ENCODE peak calls at places on chromosomes 7 and 10, in six cellular contexts. A is IMR-90, V is testis, S is aorta, L is HCT116, O is body of pancreas. K is an unnamed sample.

GRCh38 chr7:36109013-36109627 is 43.9 kb upstream of the EEPD1 start:
- DNase-seq in A (no peak), S (no peak), V (no peak), O (no peak), L (no peak), K (no peak)

GRCh38 chr10:105952153-105952552 is 1212.4 kb downstream of the SORCS1 start:
- DNase-seq in O (peak; percentile 38), L (no peak), V (no peak), S (no peak), A (peak; percentile 27), K (no peak)

GRCh38 chr7:30084195-30084594 is 50.6 kb upstream of the MTURN start:
- DNase-seq in S (no peak), O (no peak), V (no peak), L (no peak), A (no peak), K (no peak)

GRCh38 chr7:79176859-79177477 is 276.5 kb downstream of the MAGI2 start:
- DNase-seq in L (peak; percentile 24), S (no peak), A (peak; percentile 68), V (peak; percentile 18), O (no peak), K (no peak)

GRCh38 chr7:131328387-131329175 is 905 bp downstream of the MKLN1 start:
- DNase-seq in V (no peak), S (no peak), O (no peak), A (peak; percentile 41), L (no peak), K (no peak)

GRCh38 chr7:45702751-45703150 is 128.6 kb downstream of the ADCY1 start:
- DNase-seq in S (no peak), L (no peak), A (no peak), O (no peak), V (no peak), K (peak; percentile 30)

GRCh38 chr10:128571071-128571470 is 444.8 kb upstream of the MKI67 start:
- DNase-seq in S (no peak), O (no peak), V (no peak), A (no peak), L (no peak), K (no peak)

GRCh38 chr7:108222236-108222892 is 92.2 kb upstream of the LAMB4 start:
- DNase-seq in A (peak; percentile 43), S (no peak), O (peak; percentile 33), V (no peak), L (no peak), K (no peak)

GRCh38 chr10:28984431-28984830 is 304.4 kb upstream of the LYZL1 start:
- DNase-seq in A (peak; percentile 85), L (no peak), S (peak; percentile 94), V (no peak), O (peak; percentile 91), K (peak; percentile 93)

GRCh38 chr10:79299397-79300370 is 47.6 kb upstream of the PPIF start:
- DNase-seq in S (peak; percentile 69), A (peak; percentile 90), V (no peak), L (no peak), O (no peak), K (no peak)

GRCh38 chr7:29612596-29612995 is 49.0 kb downstream of the PRR15 start:
- DNase-seq in S (no peak), O (no peak), V (no peak), L (no peak), A (no peak), K (no peak)

GRCh38 chr7:158266817-158267736 is 320.5 kb downstream of the PTPRN2 start:
- DNase-seq in V (no peak), O (no peak), A (no peak), S (peak; percentile 30), L (no peak), K (peak; percentile 61)

GRCh38 chr7:11343818-11344413 is 370.2 kb downstream of the PHF14 start:
- DNase-seq in S (no peak), A (peak; percentile 26), O (no peak), V (no peak), L (peak; percentile 22), K (no peak)

GRCh38 chr7:17829001-17829400 is 111.3 kb downstream of the SNX13 start:
- DNase-seq in V (no peak), S (no peak), A (no peak), L (no peak), O (no peak), K (no peak)
- H3K27me3 ChIP-seq in V (no peaks in the 10 kb centered on the region), S (no peaks in the 10 kb centered on the region), A (no peaks in the 10 kb centered on the region), L (no peaks in the 10 kb centered on the region), O (no peaks in the 10 kb centered on the region), K (no peaks in the 10 kb centered on the region)

GRCh38 chr10:95260397-95260881 is 30.4 kb downstream of the PDLIM1 start:
- DNase-seq in A (peak; percentile 94), O (peak; percentile 30), V (no peak), S (peak; percentile 61), L (no peak), K (no peak)
- H3K27ac ChIP-seq in A (peak overlapping the region; percentile 52), O (peak overlapping the region; percentile 17), V (no peak overlapping the region), S (peak overlapping the region; percentile 87), L (peak overlapping the region; percentile 38), K (peak overlapping the region; percentile 63)

DNA sequence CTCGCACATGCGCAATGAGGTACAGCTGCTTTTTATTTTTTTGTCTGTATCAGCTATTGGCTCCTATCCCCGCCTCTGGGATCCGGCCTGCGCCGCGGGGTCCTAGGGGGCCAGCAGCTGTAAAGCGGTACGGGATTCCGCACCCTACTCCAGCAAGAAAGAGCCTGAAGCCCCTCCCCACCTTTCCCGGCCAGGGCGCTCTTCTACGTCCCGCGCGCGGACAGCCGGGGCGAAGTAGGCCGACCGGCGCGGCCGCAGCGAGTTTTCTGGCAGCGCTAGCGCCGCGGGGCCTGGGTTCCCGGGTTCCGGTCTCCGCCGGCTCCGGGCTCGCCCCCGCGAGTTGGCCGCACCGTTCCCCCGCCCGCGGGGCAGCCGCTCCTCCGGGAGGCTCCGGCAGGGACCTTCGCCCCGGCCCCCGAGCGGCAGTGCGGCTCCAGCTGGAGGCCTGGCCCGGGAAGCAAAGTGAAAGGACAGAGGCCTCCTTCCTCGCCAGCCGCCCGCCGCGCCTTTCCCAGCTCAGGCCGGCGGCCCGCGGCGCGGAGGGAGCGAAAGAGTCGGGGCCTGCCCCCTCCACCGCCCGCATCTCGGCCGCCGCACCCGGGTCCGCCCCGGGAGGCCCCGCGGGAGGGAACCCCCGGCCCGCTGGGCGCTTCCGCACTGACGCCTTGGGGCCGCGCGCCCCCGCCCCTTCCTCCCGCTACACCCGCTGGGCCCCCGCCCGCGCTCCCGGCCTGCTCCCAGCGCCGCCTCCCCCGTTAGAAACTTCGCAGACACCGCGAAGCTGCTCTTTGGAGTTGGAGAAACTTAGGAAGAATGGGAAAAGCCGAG is 4.7 kb upstream of the SPAG6 start:
- DNase-seq in O (peak; percentile 69), A (peak; percentile 82), V (peak; percentile 82), L (peak; percentile 76), S (peak; percentile 81), K (peak; percentile 85)
- H3K27me3 ChIP-seq in O (peaks cover 8% of the 10 kb centered on the region), A (peaks cover 67% of the 10 kb centered on the region), V (no peaks in the 10 kb centered on the region), L (peaks cover 11% of the 10 kb centered on the region), S (peaks cover 2% of the 10 kb centered on the region), K (peaks cover 88% of the 10 kb centered on the region)

DNA sequence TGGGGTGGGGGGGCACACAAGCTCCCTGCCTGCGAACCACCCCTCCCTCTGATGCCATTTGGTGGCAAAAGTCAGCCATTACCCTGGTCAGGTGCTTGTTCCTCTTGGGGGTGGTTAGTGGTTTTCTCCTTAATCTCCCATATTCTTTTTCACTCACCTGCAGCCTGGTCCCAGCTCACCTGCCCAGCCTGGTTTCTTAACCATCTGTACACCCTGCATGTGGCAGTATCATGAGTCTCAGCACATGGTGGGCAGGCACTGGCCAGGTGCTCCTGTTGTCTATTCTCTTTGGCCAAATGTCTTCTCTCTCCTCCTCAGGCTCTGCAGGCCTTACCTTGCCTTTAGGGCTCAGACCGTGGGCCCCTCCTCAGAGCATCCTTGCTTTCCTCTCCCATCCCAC is 30.5 kb downstream of the OGDH start:
- DNase-seq in V (no peak), S (no peak), A (no peak), O (no peak), L (no peak), K (no peak)
- H3K27ac ChIP-seq in V (no peak overlapping the region), S (no peak overlapping the region), A (no peak overlapping the region), O (no peak overlapping the region), L (no peak overlapping the region), K (no peak overlapping the region)

GRCh38 chr7:151410405-151411390 is 860 bp upstream of the WDR86 start:
- DNase-seq in L (no peak), O (no peak), V (peak; percentile 58), A (no peak), S (no peak), K (peak; percentile 64)

GRCh38 chr7:151415375-151416112 is 5.7 kb upstream of the WDR86 start:
- DNase-seq in L (no peak), V (no peak), O (no peak), A (peak; percentile 15), S (peak; percentile 33), K (peak; percentile 41)

GRCh38 chr7:151411551-151411950 is 1.7 kb upstream of the WDR86 start:
- DNase-seq in S (no peak), O (no peak), V (no peak), L (no peak), A (no peak), K (peak; percentile 55)

GRCh38 chr7:151412318-151412717 is 2.5 kb upstream of the WDR86 start:
- DNase-seq in S (no peak), O (no peak), V (no peak), A (no peak), L (no peak), K (peak; percentile 44)

DNA sequence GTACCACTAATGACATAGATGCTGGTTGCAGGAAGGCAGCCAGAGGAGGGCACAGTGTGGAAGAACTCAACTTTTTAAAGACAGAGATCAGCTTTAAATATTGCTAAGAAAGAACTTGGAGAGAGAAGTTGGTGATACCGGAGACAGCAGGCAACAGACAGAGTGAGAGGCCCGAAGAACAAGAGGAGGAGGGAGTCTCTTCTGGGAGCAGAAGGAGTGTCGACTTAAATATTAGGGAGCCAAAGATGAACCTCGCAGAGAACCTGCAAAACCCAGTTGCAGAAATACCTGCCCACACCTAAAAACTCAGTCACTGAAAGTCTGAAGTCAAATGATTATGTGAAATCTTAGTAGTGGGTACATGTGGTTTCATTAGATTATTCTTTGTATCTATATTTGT is 3.4 kb upstream of the WDR86 start:
- DNase-seq in A (no peak), V (no peak), S (no peak), O (no peak), L (no peak), K (no peak)
- H3K27me3 ChIP-seq in A (peaks cover 66% of the 10 kb centered on the region), V (no peaks in the 10 kb centered on the region), S (peaks cover 2% of the 10 kb centered on the region), O (no peaks in the 10 kb centered on the region), L (no peaks in the 10 kb centered on the region), K (peaks cover 26% of the 10 kb centered on the region)

DNA sequence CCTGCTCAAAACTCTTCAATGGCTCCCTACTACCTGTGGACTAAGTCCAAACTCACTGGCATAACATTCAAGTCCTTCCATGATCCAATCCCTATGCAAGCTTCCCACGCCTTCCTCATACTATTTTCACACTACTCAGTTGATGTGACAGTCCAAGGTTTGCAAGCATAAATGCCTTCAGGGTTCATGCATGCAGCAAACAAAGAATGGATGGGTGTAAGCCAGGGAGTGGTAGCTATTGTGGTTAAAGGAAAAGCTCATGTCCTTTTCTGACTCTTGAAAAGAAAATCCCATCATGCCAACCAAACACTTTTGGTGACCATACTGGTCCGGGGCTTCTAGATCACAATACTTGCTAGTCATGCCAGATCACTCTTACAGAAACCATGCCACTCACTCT is 68.0 kb downstream of the CCDC6 start:
- DNase-seq in V (no peak), O (no peak), S (no peak), L (no peak), A (no peak), K (no peak)
- H3K27ac ChIP-seq in V (no peak overlapping the region), O (no peak overlapping the region), S (no peak overlapping the region), L (no peak overlapping the region), A (no peak overlapping the region), K (no peak overlapping the region)

K was measured in upper lobe of right lung.